ENCODE peak calls at places on chromosome 6, in eight cellular contexts. One of them, this sample, is unnamed.

GRCh38 chr6:14616611-14617010 is 499.0 kb downstream of the CD83 start:
- DNase-seq in PC-3: no peak
- DNase-seq in hypothalamus: no peak
- DNase-seq in fibroblast of lung: peak; percentile 35
- DNase-seq in psoas muscle: no peak
- DNase-seq in activated CD8-positive, alpha-beta memory T cell treated with anti-CD3 and anti-CD28 coated beads for 4 hours: no peak
- DNase-seq in neural progenitor cell: no peak
- DNase-seq in mammary epithelial cell: no peak
- DNase-seq in this sample: no peak

GRCh38 chr6:129141499-129141898 is 258.6 kb downstream of the LAMA2 start:
- DNase-seq in activated CD8-positive, alpha-beta memory T cell treated with anti-CD3 and anti-CD28 coated beads for 4 hours: no peak
- DNase-seq in psoas muscle: no peak
- DNase-seq in hypothalamus: no peak
- DNase-seq in neural progenitor cell: no peak
- DNase-seq in PC-3: no peak
- DNase-seq in mammary epithelial cell: no peak
- DNase-seq in fibroblast of lung: no peak
- DNase-seq in this sample: no peak

GRCh38 chr6:166942393-166943168 is 13.8 kb downstream of the RNASET2 start:
- DNase-seq in neural progenitor cell: no peak
- DNase-seq in psoas muscle: no peak
- DNase-seq in activated CD8-positive, alpha-beta memory T cell treated with anti-CD3 and anti-CD28 coated beads for 4 hours: no peak
- DNase-seq in PC-3: no peak
- DNase-seq in hypothalamus: no peak
- DNase-seq in mammary epithelial cell: no peak
- DNase-seq in fibroblast of lung: peak; percentile 72
- DNase-seq in this sample: no peak

GRCh38 chr6:149473080-149474052 is 11.4 kb downstream of the ZC3H12D start:
- DNase-seq in mammary epithelial cell: peak; percentile 15
- DNase-seq in activated CD8-positive, alpha-beta memory T cell treated with anti-CD3 and anti-CD28 coated beads for 4 hours: no peak
- DNase-seq in fibroblast of lung: peak; percentile 19
- DNase-seq in PC-3: no peak
- DNase-seq in psoas muscle: no peak
- DNase-seq in hypothalamus: no peak
- DNase-seq in neural progenitor cell: peak; percentile 59
- DNase-seq in this sample: no peak

GRCh38 chr6:139474145-139475108 is 100.0 kb upstream of the CITED2 start:
- DNase-seq in activated CD8-positive, alpha-beta memory T cell treated with anti-CD3 and anti-CD28 coated beads for 4 hours: no peak
- DNase-seq in mammary epithelial cell: no peak
- DNase-seq in PC-3: no peak
- DNase-seq in psoas muscle: no peak
- DNase-seq in fibroblast of lung: peak; percentile 33
- DNase-seq in hypothalamus: no peak
- DNase-seq in neural progenitor cell: peak; percentile 43
- DNase-seq in this sample: no peak

GRCh38 chr6:144683216-144684070 is 398.3 kb downstream of the UTRN start:
- DNase-seq in fibroblast of lung: peak; percentile 11
- DNase-seq in psoas muscle: no peak
- DNase-seq in activated CD8-positive, alpha-beta memory T cell treated with anti-CD3 and anti-CD28 coated beads for 4 hours: no peak
- DNase-seq in hypothalamus: peak; percentile 10
- DNase-seq in mammary epithelial cell: no peak
- DNase-seq in neural progenitor cell: no peak
- DNase-seq in PC-3: no peak
- DNase-seq in this sample: no peak

GRCh38 chr6:105733556-105734162 is 330.8 kb upstream of the PREP start:
- DNase-seq in hypothalamus: no peak
- DNase-seq in activated CD8-positive, alpha-beta memory T cell treated with anti-CD3 and anti-CD28 coated beads for 4 hours: no peak
- DNase-seq in psoas muscle: no peak
- DNase-seq in mammary epithelial cell: no peak
- DNase-seq in neural progenitor cell: peak; percentile 59
- DNase-seq in PC-3: peak; percentile 55
- DNase-seq in fibroblast of lung: peak; percentile 40
- DNase-seq in this sample: no peak

GRCh38 chr6:167079853-167080297 is 43.0 kb upstream of the CCR6 start:
- DNase-seq in PC-3: no peak
- DNase-seq in mammary epithelial cell: no peak
- DNase-seq in neural progenitor cell: no peak
- DNase-seq in hypothalamus: no peak
- DNase-seq in activated CD8-positive, alpha-beta memory T cell treated with anti-CD3 and anti-CD28 coated beads for 4 hours: no peak
- DNase-seq in fibroblast of lung: no peak
- DNase-seq in psoas muscle: no peak
- DNase-seq in this sample: no peak

GRCh38 chr6:129686941-129687627 is 22.9 kb downstream of the ARHGAP18 start:
- DNase-seq in hypothalamus: no peak
- DNase-seq in mammary epithelial cell: peak; percentile 93
- DNase-seq in fibroblast of lung: peak; percentile 72
- DNase-seq in activated CD8-positive, alpha-beta memory T cell treated with anti-CD3 and anti-CD28 coated beads for 4 hours: peak; percentile 14
- DNase-seq in PC-3: no peak
- DNase-seq in psoas muscle: no peak
- DNase-seq in neural progenitor cell: no peak
- DNase-seq in this sample: no peak

GRCh38 chr6:40480678-40481077 is 106.5 kb downstream of the LRFN2 start:
- DNase-seq in mammary epithelial cell: no peak
- DNase-seq in activated CD8-positive, alpha-beta memory T cell treated with anti-CD3 and anti-CD28 coated beads for 4 hours: no peak
- DNase-seq in fibroblast of lung: no peak
- DNase-seq in hypothalamus: no peak
- DNase-seq in neural progenitor cell: no peak
- DNase-seq in psoas muscle: no peak
- DNase-seq in PC-3: no peak
- DNase-seq in this sample: no peak

GRCh38 chr6:163405412-163406309 is 8.9 kb upstream of the QKI start:
- DNase-seq in mammary epithelial cell: no peak
- DNase-seq in psoas muscle: peak; percentile 83
- DNase-seq in neural progenitor cell: no peak
- DNase-seq in hypothalamus: peak; percentile 73
- DNase-seq in PC-3: no peak
- DNase-seq in fibroblast of lung: peak; percentile 30
- DNase-seq in activated CD8-positive, alpha-beta memory T cell treated with anti-CD3 and anti-CD28 coated beads for 4 hours: no peak
- DNase-seq in this sample: peak; percentile 85

GRCh38 chr6:157831424-157832249 is 8.6 kb downstream of the SNX9 start:
- DNase-seq in fibroblast of lung: no peak
- DNase-seq in neural progenitor cell: peak; percentile 68
- DNase-seq in psoas muscle: no peak
- DNase-seq in hypothalamus: no peak
- DNase-seq in mammary epithelial cell: no peak
- DNase-seq in PC-3: no peak
- DNase-seq in activated CD8-positive, alpha-beta memory T cell treated with anti-CD3 and anti-CD28 coated beads for 4 hours: no peak
- DNase-seq in this sample: no peak

GRCh38 chr6:48560408-48560807 is 449.4 kb upstream of the PTCHD4 start:
- DNase-seq in activated CD8-positive, alpha-beta memory T cell treated with anti-CD3 and anti-CD28 coated beads for 4 hours: no peak
- DNase-seq in hypothalamus: no peak
- DNase-seq in mammary epithelial cell: peak; percentile 62
- DNase-seq in psoas muscle: no peak
- DNase-seq in fibroblast of lung: peak; percentile 48
- DNase-seq in neural progenitor cell: no peak
- DNase-seq in PC-3: peak; percentile 71
- DNase-seq in this sample: no peak

GRCh38 chr6:147700436-147701209 is 192.1 kb downstream of the SAMD5 start:
- DNase-seq in hypothalamus: no peak
- DNase-seq in mammary epithelial cell: no peak
- DNase-seq in psoas muscle: no peak
- DNase-seq in fibroblast of lung: peak; percentile 14
- DNase-seq in activated CD8-positive, alpha-beta memory T cell treated with anti-CD3 and anti-CD28 coated beads for 4 hours: no peak
- DNase-seq in PC-3: no peak
- DNase-seq in neural progenitor cell: no peak
- DNase-seq in this sample: no peak

GRCh38 chr6:4314201-4314707 is 178.9 kb upstream of the ECI2 start:
- DNase-seq in PC-3: no peak
- DNase-seq in mammary epithelial cell: no peak
- DNase-seq in neural progenitor cell: no peak
- DNase-seq in psoas muscle: no peak
- DNase-seq in fibroblast of lung: no peak
- DNase-seq in hypothalamus: no peak
- DNase-seq in activated CD8-positive, alpha-beta memory T cell treated with anti-CD3 and anti-CD28 coated beads for 4 hours: no peak
- DNase-seq in this sample: no peak

GRCh38 chr6:74873911-74874310 is 331.9 kb downstream of the COL12A1 start:
- DNase-seq in psoas muscle: no peak
- DNase-seq in PC-3: no peak
- DNase-seq in hypothalamus: no peak
- DNase-seq in activated CD8-positive, alpha-beta memory T cell treated with anti-CD3 and anti-CD28 coated beads for 4 hours: no peak
- DNase-seq in mammary epithelial cell: no peak
- DNase-seq in fibroblast of lung: peak; percentile 34
- DNase-seq in neural progenitor cell: no peak
- DNase-seq in this sample: no peak

GRCh38 chr6:118652051-118652699 is 784 bp upstream of the CEP85L start:
- DNase-seq in PC-3: no peak
- DNase-seq in hypothalamus: no peak
- DNase-seq in fibroblast of lung: no peak
- DNase-seq in psoas muscle: no peak
- DNase-seq in activated CD8-positive, alpha-beta memory T cell treated with anti-CD3 and anti-CD28 coated beads for 4 hours: no peak
- DNase-seq in mammary epithelial cell: no peak
- DNase-seq in neural progenitor cell: peak; percentile 31
- DNase-seq in this sample: no peak

GRCh38 chr6:56244089-56244488 is 3.3 kb downstream of the COL21A1 start:
- DNase-seq in hypothalamus: no peak
- DNase-seq in psoas muscle: no peak
- DNase-seq in PC-3: no peak
- DNase-seq in activated CD8-positive, alpha-beta memory T cell treated with anti-CD3 and anti-CD28 coated beads for 4 hours: no peak
- DNase-seq in neural progenitor cell: no peak
- DNase-seq in fibroblast of lung: no peak
- DNase-seq in mammary epithelial cell: no peak
- DNase-seq in this sample: no peak

GRCh38 chr6:10411131-10411914 is 3.6 kb downstream of the TFAP2A start:
- DNase-seq in fibroblast of lung: no peak
- DNase-seq in neural progenitor cell: peak; percentile 46
- DNase-seq in activated CD8-positive, alpha-beta memory T cell treated with anti-CD3 and anti-CD28 coated beads for 4 hours: no peak
- DNase-seq in psoas muscle: no peak
- DNase-seq in mammary epithelial cell: peak; percentile 32
- DNase-seq in PC-3: no peak
- DNase-seq in hypothalamus: no peak
- DNase-seq in this sample: peak; percentile 27

GRCh38 chr6:170083236-170084051 is 207.4 kb downstream of the DLL1 start:
- DNase-seq in fibroblast of lung: no peak
- DNase-seq in neural progenitor cell: no peak
- DNase-seq in hypothalamus: no peak
- DNase-seq in mammary epithelial cell: no peak
- DNase-seq in activated CD8-positive, alpha-beta memory T cell treated with anti-CD3 and anti-CD28 coated beads for 4 hours: no peak
- DNase-seq in psoas muscle: no peak
- DNase-seq in PC-3: no peak
- DNase-seq in this sample: peak; percentile 41

GRCh38 chr6:46011241-46012085 is 4.2 kb downstream of the CLIC5 start:
- DNase-seq in fibroblast of lung: no peak
- DNase-seq in mammary epithelial cell: no peak
- DNase-seq in PC-3: no peak
- DNase-seq in activated CD8-positive, alpha-beta memory T cell treated with anti-CD3 and anti-CD28 coated beads for 4 hours: peak; percentile 16
- DNase-seq in hypothalamus: no peak
- DNase-seq in psoas muscle: no peak
- DNase-seq in neural progenitor cell: no peak
- DNase-seq in this sample: no peak

GRCh38 chr6:41346435-41346834 is 11.0 kb downstream of the NCR2 start:
- DNase-seq in hypothalamus: no peak
- DNase-seq in mammary epithelial cell: no peak
- DNase-seq in PC-3: no peak
- DNase-seq in activated CD8-positive, alpha-beta memory T cell treated with anti-CD3 and anti-CD28 coated beads for 4 hours: no peak
- DNase-seq in psoas muscle: no peak
- DNase-seq in neural progenitor cell: no peak
- DNase-seq in fibroblast of lung: no peak
- DNase-seq in this sample: no peak

GRCh38 chr6:36755435-36756348 is 58.1 kb downstream of the RAB44 start:
- DNase-seq in mammary epithelial cell: peak; percentile 89
- DNase-seq in fibroblast of lung: peak; percentile 37
- DNase-seq in PC-3: peak; percentile 85
- DNase-seq in psoas muscle: no peak
- DNase-seq in hypothalamus: no peak
- DNase-seq in neural progenitor cell: no peak
- DNase-seq in activated CD8-positive, alpha-beta memory T cell treated with anti-CD3 and anti-CD28 coated beads for 4 hours: peak; percentile 35
- DNase-seq in this sample: no peak

GRCh38 chr6:169912266-169913095 is 161.1 kb downstream of the ERMARD start:
- DNase-seq in fibroblast of lung: no peak
- DNase-seq in hypothalamus: no peak
- DNase-seq in PC-3: no peak
- DNase-seq in activated CD8-positive, alpha-beta memory T cell treated with anti-CD3 and anti-CD28 coated beads for 4 hours: no peak
- DNase-seq in mammary epithelial cell: no peak
- DNase-seq in psoas muscle: no peak
- DNase-seq in neural progenitor cell: no peak
- DNase-seq in this sample: no peak

GRCh38 chr6:113756290-113756665 is 100.9 kb upstream of the MARCKS start:
- DNase-seq in psoas muscle: no peak
- DNase-seq in PC-3: no peak
- DNase-seq in fibroblast of lung: no peak
- DNase-seq in hypothalamus: no peak
- DNase-seq in neural progenitor cell: no peak
- DNase-seq in mammary epithelial cell: no peak
- DNase-seq in activated CD8-positive, alpha-beta memory T cell treated with anti-CD3 and anti-CD28 coated beads for 4 hours: no peak
- DNase-seq in this sample: no peak

GRCh38 chr6:90295854-90296345 is 743 bp downstream of the BACH2 start:
- DNase-seq in PC-3: peak; percentile 52
- DNase-seq in fibroblast of lung: peak; percentile 79
- DNase-seq in psoas muscle: peak; percentile 88
- DNase-seq in hypothalamus: peak; percentile 75
- DNase-seq in activated CD8-positive, alpha-beta memory T cell treated with anti-CD3 and anti-CD28 coated beads for 4 hours: peak; percentile 24
- DNase-seq in neural progenitor cell: peak; percentile 83
- DNase-seq in mammary epithelial cell: peak; percentile 71
- DNase-seq in this sample: peak; percentile 77

GRCh38 chr6:81814365-81815109 is 62.1 kb upstream of the TENT5A start:
- DNase-seq in psoas muscle: no peak
- DNase-seq in PC-3: peak; percentile 51
- DNase-seq in neural progenitor cell: no peak
- DNase-seq in mammary epithelial cell: peak; percentile 23
- DNase-seq in hypothalamus: no peak
- DNase-seq in fibroblast of lung: peak; percentile 44
- DNase-seq in activated CD8-positive, alpha-beta memory T cell treated with anti-CD3 and anti-CD28 coated beads for 4 hours: no peak
- DNase-seq in this sample: no peak

GRCh38 chr6:144087789-144088426 is 7.5 kb downstream of the SF3B5 start:
- DNase-seq in PC-3: no peak
- DNase-seq in psoas muscle: no peak
- DNase-seq in neural progenitor cell: no peak
- DNase-seq in hypothalamus: no peak
- DNase-seq in fibroblast of lung: no peak
- DNase-seq in mammary epithelial cell: no peak
- DNase-seq in activated CD8-positive, alpha-beta memory T cell treated with anti-CD3 and anti-CD28 coated beads for 4 hours: no peak
- DNase-seq in this sample: no peak

GRCh38 chr6:34730006-34730405 is 27.3 kb upstream of the SNRPC start:
- DNase-seq in hypothalamus: no peak
- DNase-seq in neural progenitor cell: no peak
- DNase-seq in psoas muscle: no peak
- DNase-seq in mammary epithelial cell: no peak
- DNase-seq in PC-3: no peak
- DNase-seq in fibroblast of lung: no peak
- DNase-seq in activated CD8-positive, alpha-beta memory T cell treated with anti-CD3 and anti-CD28 coated beads for 4 hours: no peak
- DNase-seq in this sample: no peak

GRCh38 chr6:17156112-17156921 is 54.5 kb downstream of the STMND1 start:
- DNase-seq in mammary epithelial cell: peak; percentile 49
- DNase-seq in fibroblast of lung: peak; percentile 72
- DNase-seq in activated CD8-positive, alpha-beta memory T cell treated with anti-CD3 and anti-CD28 coated beads for 4 hours: peak; percentile 2
- DNase-seq in PC-3: peak; percentile 88
- DNase-seq in neural progenitor cell: peak; percentile 86
- DNase-seq in hypothalamus: peak; percentile 6
- DNase-seq in psoas muscle: no peak
- DNase-seq in this sample: no peak

GRCh38 chr6:36758516-36759176 is 61.0 kb downstream of the RAB44 start:
- DNase-seq in PC-3: no peak
- DNase-seq in hypothalamus: no peak
- DNase-seq in psoas muscle: no peak
- DNase-seq in neural progenitor cell: no peak
- DNase-seq in fibroblast of lung: no peak
- DNase-seq in activated CD8-positive, alpha-beta memory T cell treated with anti-CD3 and anti-CD28 coated beads for 4 hours: no peak
- DNase-seq in mammary epithelial cell: no peak
- DNase-seq in this sample: no peak

GRCh38 chr6:100464910-100465700 is at the start of gene SIM1:
- DNase-seq in PC-3: no peak
- DNase-seq in psoas muscle: peak; percentile 95
- DNase-seq in mammary epithelial cell: peak; percentile 53
- DNase-seq in hypothalamus: peak; percentile 17
- DNase-seq in fibroblast of lung: peak; percentile 61
- DNase-seq in activated CD8-positive, alpha-beta memory T cell treated with anti-CD3 and anti-CD28 coated beads for 4 hours: no peak
- DNase-seq in neural progenitor cell: peak; percentile 96
- DNase-seq in this sample: peak; percentile 66

GRCh38 chr6:4157506-4157905 is 22.1 kb upstream of the ECI2 start:
- DNase-seq in activated CD8-positive, alpha-beta memory T cell treated with anti-CD3 and anti-CD28 coated beads for 4 hours: no peak
- DNase-seq in fibroblast of lung: no peak
- DNase-seq in psoas muscle: no peak
- DNase-seq in mammary epithelial cell: no peak
- DNase-seq in hypothalamus: no peak
- DNase-seq in neural progenitor cell: no peak
- DNase-seq in PC-3: no peak
- DNase-seq in this sample: no peak

GRCh38 chr6:147389463-147389862 is 119.0 kb upstream of the SAMD5 start:
- DNase-seq in hypothalamus: no peak
- DNase-seq in activated CD8-positive, alpha-beta memory T cell treated with anti-CD3 and anti-CD28 coated beads for 4 hours: no peak
- DNase-seq in fibroblast of lung: no peak
- DNase-seq in mammary epithelial cell: no peak
- DNase-seq in PC-3: no peak
- DNase-seq in psoas muscle: no peak
- DNase-seq in neural progenitor cell: no peak
- DNase-seq in this sample: no peak